ENCODE peak calls at places on chromosomes 5 and 9, in four cellular contexts. One of them, this sample, is unnamed. For H3K4me1, the result is how much of the 10 kb centered on the place peaks cover.

GRCh38 chr5:165631235-165631634 is 2125.8 kb downstream of the MAT2B start:
- DNase-seq in K562: no peak
- DNase-seq in GM12878: no peak
- DNase-seq in H1: no peak
- DNase-seq in this sample: no peak

GRCh38 chr9:91837982-91838731 is 111.9 kb downstream of the ROR2 start:
- DNase-seq in K562: no peak
- DNase-seq in GM12878: no peak
- DNase-seq in H1: no peak
- DNase-seq in this sample: peak

GRCh38 chr9:79671558-79671957 is 99.8 kb downstream of the TLE4 start:
- DNase-seq in GM12878: no peak
- DNase-seq in H1: no peak
- DNase-seq in K562: no peak
- DNase-seq in this sample: no peak

GRCh38 chr5:60023255-60023654 is 129.7 kb upstream of the PDE4D start:
- DNase-seq in K562: no peak
- DNase-seq in GM12878: no peak
- DNase-seq in H1: no peak
- DNase-seq in this sample: no peak

GRCh38 chr9:104286792-104287191 is 192.7 kb downstream of the SMC2 start:
- DNase-seq in K562: no peak
- DNase-seq in H1: no peak
- DNase-seq in GM12878: no peak
- DNase-seq in this sample: no peak

GRCh38 chr5:179140293-179140692 is 80.1 kb downstream of the ZNF354C start:
- DNase-seq in GM12878: no peak
- DNase-seq in K562: no peak
- DNase-seq in H1: no peak
- DNase-seq in this sample: no peak

GRCh38 chr5:126995689-126996088 is 34.7 kb downstream of the MARCHF3 start:
- DNase-seq in H1: no peak
- DNase-seq in K562: no peak
- DNase-seq in GM12878: no peak
- DNase-seq in this sample: no peak

GRCh38 chr9:76200315-76200714 is 193.9 kb downstream of the RFK start:
- DNase-seq in H1: no peak
- DNase-seq in K562: no peak
- DNase-seq in GM12878: no peak
- DNase-seq in this sample: no peak

GRCh38 chr9:2127486-2127885 is 112.3 kb downstream of the SMARCA2 start:
- DNase-seq in GM12878: no peak
- DNase-seq in K562: no peak
- DNase-seq in H1: no peak
- DNase-seq in this sample: no peak

GRCh38 chr5:157273131-157273556 is 7.2 kb downstream of the CYFIP2 start:
- DNase-seq in GM12878: peak
- DNase-seq in K562: no peak
- DNase-seq in H1: no peak
- DNase-seq in this sample: no peak

GRCh38 chr5:58156354-58156753 is 303.5 kb downstream of the PLK2 start:
- DNase-seq in GM12878: no peak
- DNase-seq in H1: no peak
- DNase-seq in K562: no peak
- DNase-seq in this sample: no peak

GRCh38 chr5:6338871-6339270 is 39.5 kb downstream of the MED10 start:
- DNase-seq in H1: no peak
- DNase-seq in K562: no peak
- DNase-seq in GM12878: no peak
- DNase-seq in this sample: no peak

GRCh38 chr5:179559280-179560252 is 9.2 kb downstream of the RUFY1 start:
- DNase-seq in GM12878: peak
- DNase-seq in K562: peak
- DNase-seq in H1: peak
- DNase-seq in this sample: peak

GRCh38 chr9:127129073-127129717 is 6.8 kb upstream of the ANGPTL2 start:
- DNase-seq in K562: no peak
- DNase-seq in H1: no peak
- DNase-seq in GM12878: no peak
- DNase-seq in this sample: no peak

GRCh38 chr5:175692235-175692995 is 34.5 kb downstream of the HRH2 start:
- DNase-seq in K562: no peak
- DNase-seq in GM12878: no peak
- DNase-seq in H1: no peak
- DNase-seq in this sample: no peak

GRCh38 chr5:50653946-50654345 is 12.5 kb upstream of the PARP8 start:
- DNase-seq in H1: no peak
- DNase-seq in K562: no peak
- DNase-seq in GM12878: no peak
- DNase-seq in this sample: no peak

GRCh38 chr5:15501057-15501791 is 1.2 kb downstream of the FBXL7 start:
- DNase-seq in GM12878: no peak
- DNase-seq in H1: peak
- DNase-seq in K562: no peak
- DNase-seq in this sample: no peak

GRCh38 chr9:69984831-69985230 is 58.8 kb upstream of the MAMDC2 start:
- DNase-seq in H1: no peak
- DNase-seq in K562: no peak
- DNase-seq in GM12878: no peak
- DNase-seq in this sample: no peak

GRCh38 chr5:73298251-73299016 is 125.4 kb downstream of the TMEM174 start:
- DNase-seq in K562: no peak
- DNase-seq in H1: peak
- DNase-seq in GM12878: no peak
- DNase-seq in this sample: no peak

GRCh38 chr9:4258321-4259093 is 41.4 kb downstream of the GLIS3 start:
- DNase-seq in K562: no peak
- DNase-seq in H1: no peak
- DNase-seq in GM12878: no peak
- DNase-seq in this sample: no peak

GRCh38 chr9:113624721-113625120 is 161.2 kb downstream of the RGS3 start:
- DNase-seq in K562: no peak
- DNase-seq in GM12878: no peak
- DNase-seq in H1: no peak
- DNase-seq in this sample: no peak

GRCh38 chr5:141199359-141200235 is at the start of gene PCDHB11:
- DNase-seq in GM12878: no peak
- DNase-seq in K562: no peak
- DNase-seq in H1: no peak
- DNase-seq in this sample: no peak

GRCh38 chr5:141695627-141696180 is 13.7 kb upstream of the ARAP3 start:
- DNase-seq in GM12878: no peak
- DNase-seq in H1: no peak
- DNase-seq in K562: no peak
- DNase-seq in this sample: no peak

GRCh38 chr5:136039202-136039601 is 10.4 kb downstream of the TGFBI start:
- DNase-seq in H1: no peak
- DNase-seq in K562: peak
- DNase-seq in GM12878: no peak
- DNase-seq in this sample: no peak

GRCh38 chr9:78215706-78216105 is 20.2 kb upstream of the CEP78 start:
- DNase-seq in K562: no peak
- DNase-seq in GM12878: no peak
- DNase-seq in H1: no peak
- DNase-seq in this sample: no peak

GRCh38 chr9:93911871-93912554 is 43.1 kb downstream of the BARX1 start:
- DNase-seq in K562: no peak
- DNase-seq in GM12878: no peak
- DNase-seq in H1: no peak
- DNase-seq in this sample: no peak

GRCh38 chr5:67773439-67773988 is 442.0 kb upstream of the PIK3R1 start:
- DNase-seq in K562: no peak
- DNase-seq in GM12878: no peak
- DNase-seq in H1: no peak
- DNase-seq in this sample: peak

DNA sequence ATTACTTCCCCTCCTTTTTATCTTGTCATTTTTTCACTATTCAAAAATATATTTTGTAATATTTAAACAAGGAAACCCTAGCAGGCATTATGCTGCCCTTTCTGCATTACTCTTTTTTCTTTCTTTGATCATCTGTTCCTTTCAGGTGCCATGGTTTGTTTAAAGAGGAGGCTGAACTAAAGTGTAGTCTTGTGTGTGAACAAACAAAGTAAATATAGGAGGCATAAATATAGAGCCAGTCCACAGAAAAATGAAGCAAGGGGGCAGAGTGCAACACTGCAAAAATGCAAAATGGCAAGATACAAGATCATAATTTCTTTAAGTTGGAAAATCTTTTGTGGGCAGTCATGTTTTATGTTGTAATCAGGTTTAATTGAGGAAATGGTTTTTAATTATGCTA is 947.3 kb upstream of the COX7C start:
- DNase-seq in H1: no peak
- DNase-seq in GM12878: no peak
- DNase-seq in K562: no peak
- DNase-seq in this sample: no peak
- TF ChIP-seq EGR1 in H1: no peak
- TF ChIP-seq EGR1 in GM12878: no peak
- TF ChIP-seq EGR1 in K562: no peak
- TF ChIP-seq EGR1 in this sample: no peak

GRCh38 chr9:35350212-35350611 is 139.7 kb upstream of the RUSC2 start:
- DNase-seq in K562: no peak
- DNase-seq in GM12878: no peak
- DNase-seq in H1: no peak
- DNase-seq in this sample: no peak

GRCh38 chr9:35353731-35354365 is 136.1 kb upstream of the RUSC2 start:
- DNase-seq in GM12878: no peak
- DNase-seq in K562: no peak
- DNase-seq in H1: no peak
- DNase-seq in this sample: no peak

GRCh38 chr9:35348109-35348508 is 141.8 kb upstream of the RUSC2 start:
- DNase-seq in GM12878: no peak
- DNase-seq in H1: no peak
- DNase-seq in K562: no peak
- DNase-seq in this sample: no peak

GRCh38 chr9:35349287-35349990 is 140.5 kb upstream of the RUSC2 start:
- DNase-seq in GM12878: no peak
- DNase-seq in K562: no peak
- DNase-seq in H1: no peak
- DNase-seq in this sample: no peak

GRCh38 chr9:35350827-35351549 is 138.9 kb upstream of the RUSC2 start:
- DNase-seq in K562: no peak
- DNase-seq in H1: no peak
- DNase-seq in GM12878: no peak
- DNase-seq in this sample: no peak
- TF ChIP-seq MAX in K562: no peak
- TF ChIP-seq MAX in H1: no peak
- TF ChIP-seq MAX in GM12878: no peak
- TF ChIP-seq MAX in this sample: no peak

GRCh38 chr5:119285070-119285916 is 70.5 kb upstream of the TNFAIP8 start:
- DNase-seq in H1: no peak
- DNase-seq in K562: no peak
- DNase-seq in GM12878: no peak
- DNase-seq in this sample: no peak
- H3K4me1 ChIP-seq in H1: under half
- H3K4me1 ChIP-seq in K562: under half
- H3K4me1 ChIP-seq in GM12878: under half
- H3K4me1 ChIP-seq in this sample: under half

GRCh38 chr5:14467886-14468285 is 113.7 kb upstream of the OTULINL start:
- DNase-seq in H1: no peak
- DNase-seq in K562: no peak
- DNase-seq in GM12878: no peak
- DNase-seq in this sample: no peak

GRCh38 chr5:14472986-14473567 is 108.5 kb upstream of the OTULINL start:
- DNase-seq in GM12878: no peak
- DNase-seq in H1: no peak
- DNase-seq in K562: no peak
- DNase-seq in this sample: no peak

GRCh38 chr5:14469485-14470377 is 111.9 kb upstream of the OTULINL start:
- DNase-seq in GM12878: no peak
- DNase-seq in K562: no peak
- DNase-seq in H1: no peak
- DNase-seq in this sample: no peak

GRCh38 chr5:14475013-14475412 is 106.6 kb upstream of the OTULINL start:
- DNase-seq in GM12878: no peak
- DNase-seq in K562: no peak
- DNase-seq in H1: no peak
- DNase-seq in this sample: no peak

GRCh38 chr5:14471557-14471956 is 110.0 kb upstream of the OTULINL start:
- DNase-seq in K562: no peak
- DNase-seq in GM12878: no peak
- DNase-seq in H1: no peak
- DNase-seq in this sample: no peak
- TF ChIP-seq EGR1 in K562: no peak
- TF ChIP-seq EGR1 in GM12878: no peak
- TF ChIP-seq EGR1 in H1: no peak
- TF ChIP-seq EGR1 in this sample: no peak

DNA sequence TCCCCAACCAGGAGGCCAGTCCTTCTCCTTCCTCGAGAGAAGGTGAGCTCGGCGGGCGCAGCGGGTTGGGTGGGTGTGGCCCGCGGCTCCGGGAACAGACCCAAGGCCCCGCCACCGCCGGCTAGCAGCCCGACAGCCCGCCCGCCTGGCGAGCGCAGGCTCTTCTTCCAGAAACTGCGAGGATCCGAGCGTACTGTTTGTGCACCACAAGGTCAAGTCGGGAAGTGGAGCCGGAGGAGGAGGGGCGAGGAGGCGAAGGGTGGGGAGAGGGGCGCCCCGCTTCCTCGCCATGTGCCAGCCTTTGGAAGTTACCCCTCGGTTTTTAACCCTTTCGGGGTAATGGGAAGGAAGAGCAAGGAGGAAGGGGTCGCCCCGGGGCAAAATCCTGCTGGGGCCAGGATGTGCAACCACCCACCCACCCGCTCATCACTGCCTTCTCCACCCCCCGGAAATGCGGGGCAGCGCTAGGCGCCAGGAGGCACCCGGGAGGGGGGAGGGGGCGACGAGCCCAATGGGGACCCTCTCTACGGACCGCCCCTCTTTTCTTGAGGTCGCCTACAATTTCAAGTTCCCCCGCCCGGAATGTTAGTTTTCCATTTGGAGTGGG is 1.1 kb upstream of the JADE2 start:
- DNase-seq in GM12878: no peak
- DNase-seq in K562: peak
- DNase-seq in H1: peak
- DNase-seq in this sample: no peak
- TF ChIP-seq MAX in GM12878: no peak
- TF ChIP-seq MAX in K562: peak
- TF ChIP-seq MAX in H1: peak
- TF ChIP-seq MAX in this sample: no peak

GRCh38 chr5:33890147-33890546 is 1.6 kb downstream of the ADAMTS12 start:
- DNase-seq in K562: no peak
- DNase-seq in GM12878: no peak
- DNase-seq in H1: no peak
- DNase-seq in this sample: no peak
- H3K4me1 ChIP-seq in K562: under half
- H3K4me1 ChIP-seq in GM12878: under half
- H3K4me1 ChIP-seq in H1: under half
- H3K4me1 ChIP-seq in this sample: under half

GRCh38 chr9:99365233-99365980 is 143.3 kb downstream of the SEC61B start:
- DNase-seq in K562: no peak
- DNase-seq in H1: no peak
- DNase-seq in GM12878: no peak
- DNase-seq in this sample: no peak
- TF ChIP-seq EGR1 in K562: no peak
- TF ChIP-seq EGR1 in H1: no peak
- TF ChIP-seq EGR1 in GM12878: no peak
- TF ChIP-seq EGR1 in this sample: no peak

GRCh38 chr5:150021491-150022162 is 21.1 kb downstream of the HMGXB3 start:
- DNase-seq in K562: no peak
- DNase-seq in GM12878: no peak
- DNase-seq in H1: no peak
- DNase-seq in this sample: peak
- TF ChIP-seq MAX in K562: no peak
- TF ChIP-seq MAX in GM12878: no peak
- TF ChIP-seq MAX in H1: no peak
- TF ChIP-seq MAX in this sample: peak

GRCh38 chr9:8653111-8653510 is 853.5 kb upstream of the DMAC1 start:
- DNase-seq in H1: no peak
- DNase-seq in GM12878: no peak
- DNase-seq in K562: no peak
- DNase-seq in this sample: no peak
- H3K4me1 ChIP-seq in H1: under half
- H3K4me1 ChIP-seq in GM12878: under half
- H3K4me1 ChIP-seq in K562: under half
- H3K4me1 ChIP-seq in this sample: under half